ENCODE peak calls at places on chromosomes 3 and 15, in four cellular contexts. One of them, this sample, is unnamed.

GRCh38 chr15:47998523-47999113 is 122.2 kb upstream of the SLC24A5 start:
- DNase-seq in neuronal stem cell: no peak
- DNase-seq in H9: no peak
- DNase-seq in IMR-90: no peak
- DNase-seq in this sample: no peak

GRCh38 chr3:172129868-172130751 is 90.7 kb downstream of the FNDC3B start:
- DNase-seq in neuronal stem cell: no peak
- DNase-seq in H9: no peak
- DNase-seq in IMR-90: peak
- DNase-seq in this sample: peak

GRCh38 chr3:55434789-55435188 is 52.3 kb downstream of the WNT5A start:
- DNase-seq in H9: peak
- DNase-seq in neuronal stem cell: no peak
- DNase-seq in IMR-90: peak
- DNase-seq in this sample: peak

GRCh38 chr15:64905119-64905831 is 6.4 kb upstream of the ANKDD1A start:
- DNase-seq in neuronal stem cell: peak
- DNase-seq in H9: peak
- DNase-seq in IMR-90: peak
- DNase-seq in this sample: peak

GRCh38 chr3:5001135-5001534 is 21.9 kb downstream of the BHLHE40 start:
- DNase-seq in IMR-90: no peak
- DNase-seq in H9: no peak
- DNase-seq in neuronal stem cell: no peak
- DNase-seq in this sample: no peak

GRCh38 chr15:34179257-34179656 is 30.6 kb downstream of the KATNBL1 start:
- DNase-seq in H9: no peak
- DNase-seq in IMR-90: no peak
- DNase-seq in neuronal stem cell: no peak
- DNase-seq in this sample: no peak

GRCh38 chr15:74399511-74400312 is 32.3 kb upstream of the CYP11A1 start:
- DNase-seq in IMR-90: peak
- DNase-seq in H9: no peak
- DNase-seq in neuronal stem cell: no peak
- DNase-seq in this sample: no peak

GRCh38 chr15:59792359-59792758 is 103.2 kb upstream of the BNIP2 start:
- DNase-seq in neuronal stem cell: no peak
- DNase-seq in H9: peak
- DNase-seq in IMR-90: no peak
- DNase-seq in this sample: no peak

GRCh38 chr3:169658311-169658931 is 5.1 kb downstream of the MECOM start:
- DNase-seq in neuronal stem cell: peak
- DNase-seq in IMR-90: peak
- DNase-seq in H9: peak
- DNase-seq in this sample: no peak

GRCh38 chr3:185831195-185831594 is 6.4 kb upstream of the IGF2BP2 start:
- DNase-seq in IMR-90: no peak
- DNase-seq in H9: no peak
- DNase-seq in neuronal stem cell: no peak
- DNase-seq in this sample: no peak

GRCh38 chr3:185831990-185832389 is 7.1 kb upstream of the IGF2BP2 start:
- DNase-seq in neuronal stem cell: no peak
- DNase-seq in H9: no peak
- DNase-seq in IMR-90: no peak
- DNase-seq in this sample: no peak

GRCh38 chr3:185827595-185828344 is 2.9 kb upstream of the IGF2BP2 start:
- DNase-seq in H9: no peak
- DNase-seq in IMR-90: no peak
- DNase-seq in neuronal stem cell: no peak
- DNase-seq in this sample: no peak

GRCh38 chr3:185828755-185829154 is 3.9 kb upstream of the IGF2BP2 start:
- DNase-seq in H9: no peak
- DNase-seq in IMR-90: no peak
- DNase-seq in neuronal stem cell: no peak
- DNase-seq in this sample: no peak

GRCh38 chr3:185830018-185830797 is 5.4 kb upstream of the IGF2BP2 start:
- DNase-seq in neuronal stem cell: no peak
- DNase-seq in IMR-90: no peak
- DNase-seq in H9: no peak
- DNase-seq in this sample: no peak
- H2BK5ac ChIP-seq in neuronal stem cell: no peak
- H2BK5ac ChIP-seq in IMR-90: no peak
- H2BK5ac ChIP-seq in H9: no peak
- H2BK5ac ChIP-seq in this sample: no peak

DNA sequence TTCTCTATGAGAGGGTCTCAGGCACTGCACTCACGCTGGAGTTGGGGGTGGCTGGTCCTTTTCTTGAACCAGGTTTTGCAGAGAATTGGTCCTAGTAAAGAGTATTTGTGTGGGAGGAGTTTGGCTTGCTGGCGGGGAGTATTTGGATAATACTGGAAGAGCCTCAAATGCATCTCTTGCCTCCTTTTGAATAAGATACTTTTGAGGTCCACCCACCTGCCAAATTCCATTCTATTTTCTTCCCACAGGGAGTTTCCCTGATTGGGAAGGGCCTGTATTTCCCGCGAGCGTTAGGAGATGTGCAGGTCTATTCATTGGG is 452 bp upstream of the RASA2 start:
- DNase-seq in neuronal stem cell: no peak
- DNase-seq in IMR-90: peak
- DNase-seq in H9: no peak
- DNase-seq in this sample: peak
- H2BK5ac ChIP-seq in neuronal stem cell: peak
- H2BK5ac ChIP-seq in IMR-90: peak
- H2BK5ac ChIP-seq in H9: no peak
- H2BK5ac ChIP-seq in this sample: no peak

GRCh38 chr15:95226835-95227234 is 995.5 kb downstream of the MCTP2 start:
- DNase-seq in H9: no peak
- DNase-seq in neuronal stem cell: no peak
- DNase-seq in IMR-90: no peak
- DNase-seq in this sample: no peak
- H2BK5ac ChIP-seq in H9: no peak
- H2BK5ac ChIP-seq in neuronal stem cell: no peak
- H2BK5ac ChIP-seq in IMR-90: no peak
- H2BK5ac ChIP-seq in this sample: no peak

GRCh38 chr3:128617270-128617556 is 33.4 kb downstream of the RPN1 start:
- DNase-seq in IMR-90: no peak
- DNase-seq in H9: no peak
- DNase-seq in neuronal stem cell: no peak
- DNase-seq in this sample: no peak
- H2BK5ac ChIP-seq in IMR-90: peak
- H2BK5ac ChIP-seq in H9: no peak
- H2BK5ac ChIP-seq in neuronal stem cell: peak
- H2BK5ac ChIP-seq in this sample: no peak

GRCh38 chr15:51227967-51228783 is 110.2 kb downstream of the CYP19A1 start:
- DNase-seq in IMR-90: peak
- DNase-seq in H9: no peak
- DNase-seq in neuronal stem cell: no peak
- DNase-seq in this sample: peak
- H2BK5ac ChIP-seq in IMR-90: peak
- H2BK5ac ChIP-seq in H9: no peak
- H2BK5ac ChIP-seq in neuronal stem cell: no peak
- H2BK5ac ChIP-seq in this sample: peak

GRCh38 chr3:155730843-155731242 is 14.0 kb downstream of the PLCH1 start:
- DNase-seq in neuronal stem cell: no peak
- DNase-seq in H9: no peak
- DNase-seq in IMR-90: no peak
- DNase-seq in this sample: no peak
- H2BK5ac ChIP-seq in neuronal stem cell: no peak
- H2BK5ac ChIP-seq in H9: no peak
- H2BK5ac ChIP-seq in IMR-90: no peak
- H2BK5ac ChIP-seq in this sample: no peak